ENCODE peak calls at places on chromosome 1, in six cellular contexts. V is hypothalamus, W is head of caudate nucleus, C is OCI-LY7, J is T-cell, L is KG1. U is an unnamed sample.
A peak's percentile ranks its signal among the peaks of the same experiment; 100 is the strongest.

GRCh38 chr1:93822710-93823425 is 56.1 kb downstream of the DNTTIP2 start:
- DNase-seq in V (no peak), W (no peak), C (no peak), J (no peak), L (no peak), U (no peak)

GRCh38 chr1:238546118-238546517 is 655.4 kb upstream of the ZP4 start:
- DNase-seq in V (no peak), W (no peak), C (no peak), J (no peak), L (no peak), U (no peak)

GRCh38 chr1:60425528-60425927 is 352.0 kb upstream of the C1orf87 start:
- DNase-seq in V (no peak), W (no peak), C (peak; percentile 2), J (no peak), L (no peak), U (no peak)

GRCh38 chr1:98210064-98210463 is 289.2 kb upstream of the DPYD start:
- DNase-seq in V (no peak), W (no peak), C (no peak), J (no peak), L (no peak), U (no peak)

GRCh38 chr1:183901748-183902341 is 96.9 kb downstream of the RGL1 start:
- DNase-seq in V (no peak), W (no peak), C (no peak), J (no peak), L (no peak), U (no peak)

GRCh38 chr1:69638673-69639072 is 71.0 kb downstream of the LRRC7 start:
- DNase-seq in V (no peak), W (no peak), C (no peak), J (no peak), L (no peak), U (no peak)

GRCh38 chr1:221948459-221948858 is 206.6 kb upstream of the DUSP10 start:
- DNase-seq in V (no peak), W (no peak), C (no peak), J (no peak), L (no peak), U (no peak)

GRCh38 chr1:53343831-53344668 is 16.2 kb upstream of the LRP8 start:
- DNase-seq in V (no peak), W (no peak), C (no peak), J (no peak), L (no peak), U (peak; percentile 81)

GRCh38 chr1:156006666-156007376 is 13.9 kb downstream of the SSR2 start:
- DNase-seq in V (no peak), W (no peak), C (no peak), J (no peak), L (no peak), U (no peak)

GRCh38 chr1:247056071-247056470 is 22.5 kb downstream of the ZNF670 start:
- DNase-seq in V (no peak), W (no peak), C (no peak), J (no peak), L (no peak), U (no peak)

GRCh38 chr1:31799196-31799894 is 16.5 kb downstream of the SPOCD1 start:
- DNase-seq in V (no peak), W (no peak), C (no peak), J (no peak), L (no peak), U (peak; percentile 65)

GRCh38 chr1:60942291-60942690 is 140.1 kb upstream of the NFIA start:
- DNase-seq in V (no peak), W (no peak), C (no peak), J (no peak), L (no peak), U (no peak)

GRCh38 chr1:226064816-226065248 is 2.3 kb downstream of the H3-3A start:
- DNase-seq in V (no peak), W (peak; percentile 61), C (peak; percentile 76), J (peak; percentile 44), L (peak; percentile 39), U (no peak)